ENCODE peak calls at places on chromosomes 3 and 15, in nine cellular contexts. U is stimulated activated CD4-positive, alpha-beta T cell treated with anti-CD3 and anti-CD28 coated beads, TNF-alpha, amount 100 ng/mL, for 4 hours; B is A172; L is activated T-cell treated with anti-CD3 and anti-CD28 coated beads for 1 hour; R is SJSA1; Z is activated CD4-positive, alpha-beta T cell treated with anti-CD3 and anti-CD28 coated beads, Interleukin-2, amount 10 ng/mL, durations not matched to agents 24 days and 14 days; O is globus pallidus; D is erythroblast; K is foreskin melanocyte. H is an unnamed sample.

GRCh38 chr3:72068621-72069020 is 283.7 kb upstream of the PROK2 start:
- DNase-seq in U (no peak), B (peak), L (no peak), R (no peak), Z (no peak), O (no peak), D (no peak), K (no peak), H (no peak)

GRCh38 chr15:76823903-76824302 is 81.2 kb downstream of the SCAPER start:
- DNase-seq in U (no peak), B (no peak), L (no peak), R (no peak), Z (no peak), O (no peak), D (no peak), K (no peak), H (no peak)

GRCh38 chr3:12961007-12961725 is 112.1 kb downstream of the IQSEC1 start:
- DNase-seq in U (no peak), B (no peak), L (no peak), R (no peak), Z (no peak), O (no peak), D (peak), K (no peak), H (no peak)

GRCh38 chr3:17057316-17057715 is 172.6 kb downstream of the PLCL2 start:
- DNase-seq in U (no peak), B (no peak), L (no peak), R (no peak), Z (no peak), O (no peak), D (peak), K (no peak), H (no peak)

GRCh38 chr3:129756871-129757270 is 136.6 kb downstream of the TMCC1 start:
- DNase-seq in U (no peak), B (no peak), L (no peak), R (no peak), Z (no peak), O (no peak), D (no peak), K (no peak), H (no peak)

GRCh38 chr3:132726341-132726823 is 4.2 kb upstream of the NPHP3 start:
- DNase-seq in U (no peak), B (peak), L (no peak), R (no peak), Z (peak), O (peak), D (peak), K (peak), H (no peak)

GRCh38 chr3:20194793-20195460 is 8.9 kb upstream of the SGO1 start:
- DNase-seq in U (no peak), B (no peak), L (no peak), R (no peak), Z (no peak), O (no peak), D (no peak), K (no peak), H (no peak)

GRCh38 chr3:112358311-112358780 is 25.4 kb downstream of the CD200 start:
- DNase-seq in U (no peak), B (peak), L (no peak), R (no peak), Z (peak), O (no peak), D (no peak), K (no peak), H (no peak)

GRCh38 chr3:141115752-141116541 is 64.8 kb downstream of the SPSB4 start:
- DNase-seq in U (no peak), B (no peak), L (no peak), R (no peak), Z (no peak), O (no peak), D (no peak), K (peak), H (no peak)

GRCh38 chr3:198071602-198072285 is 111.7 kb downstream of the LMLN start:
- DNase-seq in U (peak), B (peak), L (no peak), R (peak), Z (peak), O (no peak), D (peak), K (peak), H (no peak)

GRCh38 chr3:126375835-126376331 is 18.7 kb upstream of the KLF15 start:
- DNase-seq in U (no peak), B (no peak), L (no peak), R (no peak), Z (no peak), O (no peak), D (no peak), K (no peak), H (no peak)

GRCh38 chr15:75775296-75776074 is 62.8 kb upstream of the CSPG4 start:
- DNase-seq in U (no peak), B (peak), L (no peak), R (no peak), Z (no peak), O (no peak), D (no peak), K (no peak), H (no peak)

H was measured in psoas muscle.